ENCODE peak calls at places on chromosomes 1 and 21, in eight cellular contexts. One of them, this sample, is unnamed.

GRCh38 chr1:85952460-85952859 is 204.1 kb downstream of the COL24A1 start:
- DNase-seq in A549: no peak
- DNase-seq in T-helper 2 cell: no peak
- DNase-seq in Caki2: no peak
- DNase-seq in MCF 10A: peak
- DNase-seq in activated naive CD8-positive, alpha-beta T cell treated with anti-CD3 and anti-CD28 coated beads for 36 hours: no peak
- DNase-seq in stimulated activated naive CD8-positive, alpha-beta T cell treated with anti-CD3 and anti-CD28 coated beads, Interleukin-15, Interleukin-2, amounts not matched to agents 100 U/mL and 50 U/mL, for 24 hours: no peak
- DNase-seq in iPS DF 19.7: no peak
- DNase-seq in this sample: no peak

GRCh38 chr1:78432016-78432415 is 58.8 kb upstream of the PTGFR start:
- DNase-seq in stimulated activated naive CD8-positive, alpha-beta T cell treated with anti-CD3 and anti-CD28 coated beads, Interleukin-15, Interleukin-2, amounts not matched to agents 100 U/mL and 50 U/mL, for 24 hours: no peak
- DNase-seq in Caki2: no peak
- DNase-seq in A549: no peak
- DNase-seq in iPS DF 19.7: no peak
- DNase-seq in MCF 10A: no peak
- DNase-seq in activated naive CD8-positive, alpha-beta T cell treated with anti-CD3 and anti-CD28 coated beads for 36 hours: no peak
- DNase-seq in T-helper 2 cell: no peak
- DNase-seq in this sample: no peak

GRCh38 chr1:59455206-59455605 is 158.3 kb downstream of the FGGY start:
- DNase-seq in iPS DF 19.7: no peak
- DNase-seq in stimulated activated naive CD8-positive, alpha-beta T cell treated with anti-CD3 and anti-CD28 coated beads, Interleukin-15, Interleukin-2, amounts not matched to agents 100 U/mL and 50 U/mL, for 24 hours: no peak
- DNase-seq in activated naive CD8-positive, alpha-beta T cell treated with anti-CD3 and anti-CD28 coated beads for 36 hours: no peak
- DNase-seq in T-helper 2 cell: no peak
- DNase-seq in MCF 10A: peak
- DNase-seq in A549: peak
- DNase-seq in Caki2: no peak
- DNase-seq in this sample: no peak

GRCh38 chr1:230127105-230128054 is 60.3 kb downstream of the GALNT2 start:
- DNase-seq in iPS DF 19.7: no peak
- DNase-seq in Caki2: no peak
- DNase-seq in stimulated activated naive CD8-positive, alpha-beta T cell treated with anti-CD3 and anti-CD28 coated beads, Interleukin-15, Interleukin-2, amounts not matched to agents 100 U/mL and 50 U/mL, for 24 hours: peak
- DNase-seq in activated naive CD8-positive, alpha-beta T cell treated with anti-CD3 and anti-CD28 coated beads for 36 hours: peak
- DNase-seq in MCF 10A: no peak
- DNase-seq in T-helper 2 cell: no peak
- DNase-seq in A549: no peak
- DNase-seq in this sample: no peak

GRCh38 chr1:19310720-19311502 is 1.0 kb downstream of the AKR7A2 start:
- DNase-seq in stimulated activated naive CD8-positive, alpha-beta T cell treated with anti-CD3 and anti-CD28 coated beads, Interleukin-15, Interleukin-2, amounts not matched to agents 100 U/mL and 50 U/mL, for 24 hours: no peak
- DNase-seq in MCF 10A: no peak
- DNase-seq in T-helper 2 cell: no peak
- DNase-seq in iPS DF 19.7: no peak
- DNase-seq in activated naive CD8-positive, alpha-beta T cell treated with anti-CD3 and anti-CD28 coated beads for 36 hours: no peak
- DNase-seq in A549: no peak
- DNase-seq in Caki2: no peak
- DNase-seq in this sample: no peak

GRCh38 chr1:25649041-25649440 is 32.5 kb downstream of the MAN1C1 start:
- DNase-seq in A549: no peak
- DNase-seq in MCF 10A: no peak
- DNase-seq in T-helper 2 cell: no peak
- DNase-seq in stimulated activated naive CD8-positive, alpha-beta T cell treated with anti-CD3 and anti-CD28 coated beads, Interleukin-15, Interleukin-2, amounts not matched to agents 100 U/mL and 50 U/mL, for 24 hours: no peak
- DNase-seq in activated naive CD8-positive, alpha-beta T cell treated with anti-CD3 and anti-CD28 coated beads for 36 hours: no peak
- DNase-seq in Caki2: no peak
- DNase-seq in iPS DF 19.7: no peak
- DNase-seq in this sample: no peak

GRCh38 chr1:240888787-240889048 is 276.8 kb upstream of the GREM2 start:
- DNase-seq in Caki2: no peak
- DNase-seq in activated naive CD8-positive, alpha-beta T cell treated with anti-CD3 and anti-CD28 coated beads for 36 hours: no peak
- DNase-seq in T-helper 2 cell: no peak
- DNase-seq in MCF 10A: no peak
- DNase-seq in A549: no peak
- DNase-seq in iPS DF 19.7: no peak
- DNase-seq in stimulated activated naive CD8-positive, alpha-beta T cell treated with anti-CD3 and anti-CD28 coated beads, Interleukin-15, Interleukin-2, amounts not matched to agents 100 U/mL and 50 U/mL, for 24 hours: no peak
- DNase-seq in this sample: no peak

GRCh38 chr1:153750026-153750995 is 22.5 kb downstream of the INTS3 start:
- DNase-seq in iPS DF 19.7: no peak
- DNase-seq in T-helper 2 cell: no peak
- DNase-seq in stimulated activated naive CD8-positive, alpha-beta T cell treated with anti-CD3 and anti-CD28 coated beads, Interleukin-15, Interleukin-2, amounts not matched to agents 100 U/mL and 50 U/mL, for 24 hours: no peak
- DNase-seq in activated naive CD8-positive, alpha-beta T cell treated with anti-CD3 and anti-CD28 coated beads for 36 hours: no peak
- DNase-seq in A549: no peak
- DNase-seq in Caki2: peak
- DNase-seq in MCF 10A: no peak
- DNase-seq in this sample: no peak

GRCh38 chr1:221824025-221824424 is 82.1 kb upstream of the DUSP10 start:
- DNase-seq in T-helper 2 cell: no peak
- DNase-seq in A549: no peak
- DNase-seq in activated naive CD8-positive, alpha-beta T cell treated with anti-CD3 and anti-CD28 coated beads for 36 hours: no peak
- DNase-seq in iPS DF 19.7: no peak
- DNase-seq in Caki2: peak
- DNase-seq in MCF 10A: peak
- DNase-seq in stimulated activated naive CD8-positive, alpha-beta T cell treated with anti-CD3 and anti-CD28 coated beads, Interleukin-15, Interleukin-2, amounts not matched to agents 100 U/mL and 50 U/mL, for 24 hours: no peak
- DNase-seq in this sample: no peak

GRCh38 chr1:26848947-26849774 is 13.8 kb upstream of the SFN start:
- DNase-seq in Caki2: peak
- DNase-seq in T-helper 2 cell: no peak
- DNase-seq in stimulated activated naive CD8-positive, alpha-beta T cell treated with anti-CD3 and anti-CD28 coated beads, Interleukin-15, Interleukin-2, amounts not matched to agents 100 U/mL and 50 U/mL, for 24 hours: no peak
- DNase-seq in A549: peak
- DNase-seq in MCF 10A: peak
- DNase-seq in activated naive CD8-positive, alpha-beta T cell treated with anti-CD3 and anti-CD28 coated beads for 36 hours: no peak
- DNase-seq in iPS DF 19.7: no peak
- DNase-seq in this sample: peak

GRCh38 chr1:232534552-232535517 is 95.1 kb downstream of the SIPA1L2 start:
- DNase-seq in MCF 10A: no peak
- DNase-seq in iPS DF 19.7: no peak
- DNase-seq in A549: no peak
- DNase-seq in activated naive CD8-positive, alpha-beta T cell treated with anti-CD3 and anti-CD28 coated beads for 36 hours: no peak
- DNase-seq in stimulated activated naive CD8-positive, alpha-beta T cell treated with anti-CD3 and anti-CD28 coated beads, Interleukin-15, Interleukin-2, amounts not matched to agents 100 U/mL and 50 U/mL, for 24 hours: no peak
- DNase-seq in Caki2: no peak
- DNase-seq in T-helper 2 cell: no peak
- DNase-seq in this sample: no peak

GRCh38 chr1:28855469-28855944 is 43.5 kb downstream of the OPRD1 start:
- DNase-seq in MCF 10A: no peak
- DNase-seq in stimulated activated naive CD8-positive, alpha-beta T cell treated with anti-CD3 and anti-CD28 coated beads, Interleukin-15, Interleukin-2, amounts not matched to agents 100 U/mL and 50 U/mL, for 24 hours: no peak
- DNase-seq in T-helper 2 cell: no peak
- DNase-seq in A549: no peak
- DNase-seq in iPS DF 19.7: no peak
- DNase-seq in Caki2: no peak
- DNase-seq in activated naive CD8-positive, alpha-beta T cell treated with anti-CD3 and anti-CD28 coated beads for 36 hours: no peak
- DNase-seq in this sample: no peak

GRCh38 chr1:209746469-209747269 is 9.2 kb upstream of the TRAF3IP3 start:
- DNase-seq in stimulated activated naive CD8-positive, alpha-beta T cell treated with anti-CD3 and anti-CD28 coated beads, Interleukin-15, Interleukin-2, amounts not matched to agents 100 U/mL and 50 U/mL, for 24 hours: no peak
- DNase-seq in iPS DF 19.7: no peak
- DNase-seq in Caki2: no peak
- DNase-seq in activated naive CD8-positive, alpha-beta T cell treated with anti-CD3 and anti-CD28 coated beads for 36 hours: no peak
- DNase-seq in MCF 10A: no peak
- DNase-seq in T-helper 2 cell: no peak
- DNase-seq in A549: no peak
- DNase-seq in this sample: no peak

GRCh38 chr1:100785399-100786082 is 66.0 kb downstream of the VCAM1 start:
- DNase-seq in stimulated activated naive CD8-positive, alpha-beta T cell treated with anti-CD3 and anti-CD28 coated beads, Interleukin-15, Interleukin-2, amounts not matched to agents 100 U/mL and 50 U/mL, for 24 hours: no peak
- DNase-seq in activated naive CD8-positive, alpha-beta T cell treated with anti-CD3 and anti-CD28 coated beads for 36 hours: no peak
- DNase-seq in T-helper 2 cell: no peak
- DNase-seq in iPS DF 19.7: no peak
- DNase-seq in Caki2: no peak
- DNase-seq in A549: no peak
- DNase-seq in MCF 10A: peak
- DNase-seq in this sample: no peak

GRCh38 chr1:197917813-197918646 is 858 bp downstream of the LHX9 start:
- DNase-seq in iPS DF 19.7: no peak
- DNase-seq in stimulated activated naive CD8-positive, alpha-beta T cell treated with anti-CD3 and anti-CD28 coated beads, Interleukin-15, Interleukin-2, amounts not matched to agents 100 U/mL and 50 U/mL, for 24 hours: no peak
- DNase-seq in activated naive CD8-positive, alpha-beta T cell treated with anti-CD3 and anti-CD28 coated beads for 36 hours: no peak
- DNase-seq in T-helper 2 cell: no peak
- DNase-seq in MCF 10A: no peak
- DNase-seq in A549: no peak
- DNase-seq in Caki2: no peak
- DNase-seq in this sample: no peak

GRCh38 chr1:231958448-231958847 is 331.9 kb downstream of the DISC1 start:
- DNase-seq in stimulated activated naive CD8-positive, alpha-beta T cell treated with anti-CD3 and anti-CD28 coated beads, Interleukin-15, Interleukin-2, amounts not matched to agents 100 U/mL and 50 U/mL, for 24 hours: no peak
- DNase-seq in Caki2: no peak
- DNase-seq in iPS DF 19.7: no peak
- DNase-seq in A549: no peak
- DNase-seq in T-helper 2 cell: no peak
- DNase-seq in activated naive CD8-positive, alpha-beta T cell treated with anti-CD3 and anti-CD28 coated beads for 36 hours: no peak
- DNase-seq in MCF 10A: no peak
- DNase-seq in this sample: no peak

GRCh38 chr1:85259866-85260345 is 444 bp upstream of the C1orf52 start:
- DNase-seq in MCF 10A: no peak
- DNase-seq in A549: no peak
- DNase-seq in activated naive CD8-positive, alpha-beta T cell treated with anti-CD3 and anti-CD28 coated beads for 36 hours: no peak
- DNase-seq in Caki2: no peak
- DNase-seq in iPS DF 19.7: no peak
- DNase-seq in T-helper 2 cell: no peak
- DNase-seq in stimulated activated naive CD8-positive, alpha-beta T cell treated with anti-CD3 and anti-CD28 coated beads, Interleukin-15, Interleukin-2, amounts not matched to agents 100 U/mL and 50 U/mL, for 24 hours: no peak
- DNase-seq in this sample: no peak

GRCh38 chr1:170146861-170147260 is 1.1 kb downstream of the NTMT2 start:
- DNase-seq in iPS DF 19.7: no peak
- DNase-seq in A549: no peak
- DNase-seq in stimulated activated naive CD8-positive, alpha-beta T cell treated with anti-CD3 and anti-CD28 coated beads, Interleukin-15, Interleukin-2, amounts not matched to agents 100 U/mL and 50 U/mL, for 24 hours: no peak
- DNase-seq in Caki2: no peak
- DNase-seq in activated naive CD8-positive, alpha-beta T cell treated with anti-CD3 and anti-CD28 coated beads for 36 hours: no peak
- DNase-seq in T-helper 2 cell: no peak
- DNase-seq in MCF 10A: no peak
- DNase-seq in this sample: no peak

GRCh38 chr1:200075938-200076546 is 48.5 kb downstream of the NR5A2 start:
- DNase-seq in stimulated activated naive CD8-positive, alpha-beta T cell treated with anti-CD3 and anti-CD28 coated beads, Interleukin-15, Interleukin-2, amounts not matched to agents 100 U/mL and 50 U/mL, for 24 hours: no peak
- DNase-seq in iPS DF 19.7: no peak
- DNase-seq in Caki2: peak
- DNase-seq in T-helper 2 cell: no peak
- DNase-seq in activated naive CD8-positive, alpha-beta T cell treated with anti-CD3 and anti-CD28 coated beads for 36 hours: no peak
- DNase-seq in MCF 10A: peak
- DNase-seq in A549: peak
- DNase-seq in this sample: no peak

GRCh38 chr1:117371436-117372151 is 4.3 kb downstream of the MAN1A2 start:
- DNase-seq in MCF 10A: peak
- DNase-seq in activated naive CD8-positive, alpha-beta T cell treated with anti-CD3 and anti-CD28 coated beads for 36 hours: no peak
- DNase-seq in Caki2: peak
- DNase-seq in T-helper 2 cell: no peak
- DNase-seq in stimulated activated naive CD8-positive, alpha-beta T cell treated with anti-CD3 and anti-CD28 coated beads, Interleukin-15, Interleukin-2, amounts not matched to agents 100 U/mL and 50 U/mL, for 24 hours: no peak
- DNase-seq in iPS DF 19.7: no peak
- DNase-seq in A549: no peak
- DNase-seq in this sample: no peak

GRCh38 chr1:75134939-75135828 is 996 bp downstream of the LHX8 start:
- DNase-seq in Caki2: no peak
- DNase-seq in iPS DF 19.7: no peak
- DNase-seq in MCF 10A: no peak
- DNase-seq in T-helper 2 cell: no peak
- DNase-seq in stimulated activated naive CD8-positive, alpha-beta T cell treated with anti-CD3 and anti-CD28 coated beads, Interleukin-15, Interleukin-2, amounts not matched to agents 100 U/mL and 50 U/mL, for 24 hours: no peak
- DNase-seq in A549: no peak
- DNase-seq in activated naive CD8-positive, alpha-beta T cell treated with anti-CD3 and anti-CD28 coated beads for 36 hours: no peak
- DNase-seq in this sample: no peak

GRCh38 chr1:62870148-62870547 is 86.2 kb downstream of the ATG4C start:
- DNase-seq in activated naive CD8-positive, alpha-beta T cell treated with anti-CD3 and anti-CD28 coated beads for 36 hours: no peak
- DNase-seq in T-helper 2 cell: no peak
- DNase-seq in A549: no peak
- DNase-seq in Caki2: no peak
- DNase-seq in MCF 10A: no peak
- DNase-seq in stimulated activated naive CD8-positive, alpha-beta T cell treated with anti-CD3 and anti-CD28 coated beads, Interleukin-15, Interleukin-2, amounts not matched to agents 100 U/mL and 50 U/mL, for 24 hours: no peak
- DNase-seq in iPS DF 19.7: no peak
- DNase-seq in this sample: no peak

GRCh38 chr1:45050931-45051748 is 39.1 kb downstream of the UROD start:
- DNase-seq in T-helper 2 cell: no peak
- DNase-seq in stimulated activated naive CD8-positive, alpha-beta T cell treated with anti-CD3 and anti-CD28 coated beads, Interleukin-15, Interleukin-2, amounts not matched to agents 100 U/mL and 50 U/mL, for 24 hours: no peak
- DNase-seq in A549: no peak
- DNase-seq in MCF 10A: no peak
- DNase-seq in Caki2: no peak
- DNase-seq in activated naive CD8-positive, alpha-beta T cell treated with anti-CD3 and anti-CD28 coated beads for 36 hours: peak
- DNase-seq in iPS DF 19.7: no peak
- DNase-seq in this sample: no peak

GRCh38 chr1:39214021-39214713 is 9.7 kb downstream of the MACF1 start:
- DNase-seq in MCF 10A: no peak
- DNase-seq in A549: no peak
- DNase-seq in activated naive CD8-positive, alpha-beta T cell treated with anti-CD3 and anti-CD28 coated beads for 36 hours: no peak
- DNase-seq in iPS DF 19.7: no peak
- DNase-seq in stimulated activated naive CD8-positive, alpha-beta T cell treated with anti-CD3 and anti-CD28 coated beads, Interleukin-15, Interleukin-2, amounts not matched to agents 100 U/mL and 50 U/mL, for 24 hours: no peak
- DNase-seq in T-helper 2 cell: no peak
- DNase-seq in Caki2: no peak
- DNase-seq in this sample: no peak

GRCh38 chr1:162711066-162711465 is 78.8 kb downstream of the DDR2 start:
- DNase-seq in stimulated activated naive CD8-positive, alpha-beta T cell treated with anti-CD3 and anti-CD28 coated beads, Interleukin-15, Interleukin-2, amounts not matched to agents 100 U/mL and 50 U/mL, for 24 hours: no peak
- DNase-seq in T-helper 2 cell: no peak
- DNase-seq in activated naive CD8-positive, alpha-beta T cell treated with anti-CD3 and anti-CD28 coated beads for 36 hours: no peak
- DNase-seq in MCF 10A: no peak
- DNase-seq in Caki2: no peak
- DNase-seq in iPS DF 19.7: no peak
- DNase-seq in A549: no peak
- DNase-seq in this sample: no peak

GRCh38 chr1:94865369-94865768 is 45.2 kb downstream of the SLC44A3 start:
- DNase-seq in Caki2: no peak
- DNase-seq in A549: no peak
- DNase-seq in stimulated activated naive CD8-positive, alpha-beta T cell treated with anti-CD3 and anti-CD28 coated beads, Interleukin-15, Interleukin-2, amounts not matched to agents 100 U/mL and 50 U/mL, for 24 hours: no peak
- DNase-seq in T-helper 2 cell: no peak
- DNase-seq in MCF 10A: peak
- DNase-seq in activated naive CD8-positive, alpha-beta T cell treated with anti-CD3 and anti-CD28 coated beads for 36 hours: no peak
- DNase-seq in iPS DF 19.7: no peak
- DNase-seq in this sample: no peak

GRCh38 chr1:203267347-203267846 is 37.9 kb upstream of the BTG2 start:
- DNase-seq in MCF 10A: peak
- DNase-seq in activated naive CD8-positive, alpha-beta T cell treated with anti-CD3 and anti-CD28 coated beads for 36 hours: peak
- DNase-seq in Caki2: peak
- DNase-seq in A549: peak
- DNase-seq in stimulated activated naive CD8-positive, alpha-beta T cell treated with anti-CD3 and anti-CD28 coated beads, Interleukin-15, Interleukin-2, amounts not matched to agents 100 U/mL and 50 U/mL, for 24 hours: peak
- DNase-seq in T-helper 2 cell: peak
- DNase-seq in iPS DF 19.7: peak
- DNase-seq in this sample: peak

GRCh38 chr1:5718716-5719632 is 273.3 kb downstream of the NPHP4 start:
- DNase-seq in Caki2: no peak
- DNase-seq in A549: no peak
- DNase-seq in MCF 10A: no peak
- DNase-seq in T-helper 2 cell: no peak
- DNase-seq in iPS DF 19.7: no peak
- DNase-seq in stimulated activated naive CD8-positive, alpha-beta T cell treated with anti-CD3 and anti-CD28 coated beads, Interleukin-15, Interleukin-2, amounts not matched to agents 100 U/mL and 50 U/mL, for 24 hours: no peak
- DNase-seq in activated naive CD8-positive, alpha-beta T cell treated with anti-CD3 and anti-CD28 coated beads for 36 hours: no peak
- DNase-seq in this sample: peak

GRCh38 chr1:22207605-22208264 is 64.8 kb upstream of the WNT4 start:
- DNase-seq in activated naive CD8-positive, alpha-beta T cell treated with anti-CD3 and anti-CD28 coated beads for 36 hours: no peak
- DNase-seq in MCF 10A: no peak
- DNase-seq in iPS DF 19.7: no peak
- DNase-seq in Caki2: no peak
- DNase-seq in A549: no peak
- DNase-seq in stimulated activated naive CD8-positive, alpha-beta T cell treated with anti-CD3 and anti-CD28 coated beads, Interleukin-15, Interleukin-2, amounts not matched to agents 100 U/mL and 50 U/mL, for 24 hours: no peak
- DNase-seq in T-helper 2 cell: no peak
- DNase-seq in this sample: peak

GRCh38 chr1:26412180-26412840 is 1.7 kb downstream of the LIN28A start:
- DNase-seq in activated naive CD8-positive, alpha-beta T cell treated with anti-CD3 and anti-CD28 coated beads for 36 hours: no peak
- DNase-seq in Caki2: no peak
- DNase-seq in T-helper 2 cell: no peak
- DNase-seq in MCF 10A: no peak
- DNase-seq in iPS DF 19.7: no peak
- DNase-seq in A549: no peak
- DNase-seq in stimulated activated naive CD8-positive, alpha-beta T cell treated with anti-CD3 and anti-CD28 coated beads, Interleukin-15, Interleukin-2, amounts not matched to agents 100 U/mL and 50 U/mL, for 24 hours: no peak
- DNase-seq in this sample: no peak

GRCh38 chr21:42317826-42318746 is 2.9 kb upstream of the TFF3 start:
- DNase-seq in iPS DF 19.7: no peak
- DNase-seq in A549: no peak
- DNase-seq in Caki2: no peak
- DNase-seq in activated naive CD8-positive, alpha-beta T cell treated with anti-CD3 and anti-CD28 coated beads for 36 hours: no peak
- DNase-seq in MCF 10A: no peak
- DNase-seq in T-helper 2 cell: no peak
- DNase-seq in stimulated activated naive CD8-positive, alpha-beta T cell treated with anti-CD3 and anti-CD28 coated beads, Interleukin-15, Interleukin-2, amounts not matched to agents 100 U/mL and 50 U/mL, for 24 hours: no peak
- DNase-seq in this sample: peak

GRCh38 chr1:12539705-12540579 is 78.1 kb downstream of the DHRS3 start:
- DNase-seq in MCF 10A: peak
- DNase-seq in T-helper 2 cell: no peak
- DNase-seq in activated naive CD8-positive, alpha-beta T cell treated with anti-CD3 and anti-CD28 coated beads for 36 hours: no peak
- DNase-seq in Caki2: peak
- DNase-seq in A549: no peak
- DNase-seq in iPS DF 19.7: no peak
- DNase-seq in stimulated activated naive CD8-positive, alpha-beta T cell treated with anti-CD3 and anti-CD28 coated beads, Interleukin-15, Interleukin-2, amounts not matched to agents 100 U/mL and 50 U/mL, for 24 hours: no peak
- DNase-seq in this sample: peak

GRCh38 chr21:41754481-41754891 is 12.4 kb downstream of the RIPK4 start:
- DNase-seq in activated naive CD8-positive, alpha-beta T cell treated with anti-CD3 and anti-CD28 coated beads for 36 hours: no peak
- DNase-seq in T-helper 2 cell: no peak
- DNase-seq in stimulated activated naive CD8-positive, alpha-beta T cell treated with anti-CD3 and anti-CD28 coated beads, Interleukin-15, Interleukin-2, amounts not matched to agents 100 U/mL and 50 U/mL, for 24 hours: no peak
- DNase-seq in Caki2: no peak
- DNase-seq in MCF 10A: no peak
- DNase-seq in iPS DF 19.7: no peak
- DNase-seq in A549: no peak
- DNase-seq in this sample: peak

GRCh38 chr1:150102986-150103385 is 35.4 kb downstream of the VPS45 start:
- DNase-seq in stimulated activated naive CD8-positive, alpha-beta T cell treated with anti-CD3 and anti-CD28 coated beads, Interleukin-15, Interleukin-2, amounts not matched to agents 100 U/mL and 50 U/mL, for 24 hours: no peak
- DNase-seq in T-helper 2 cell: no peak
- DNase-seq in A549: no peak
- DNase-seq in activated naive CD8-positive, alpha-beta T cell treated with anti-CD3 and anti-CD28 coated beads for 36 hours: no peak
- DNase-seq in iPS DF 19.7: no peak
- DNase-seq in Caki2: no peak
- DNase-seq in MCF 10A: no peak
- DNase-seq in this sample: no peak